ENCODE peak calls at places on chromosome 17, in four cellular contexts. H is endothelial cell of umbilical vein, J is GM23338, B is lower lobe of right lung. G is an unnamed sample. For H3K4me1, the result is how much of the 10 kb centered on the place peaks cover.

GRCh38 chr17:17385502-17385901 is 82.3 kb downstream of the NT5M start:
- DNase-seq in H (no peak), J (no peak), B (no peak), G (no peak)

GRCh38 chr17:6596076-6596475 is 39.7 kb upstream of the PITPNM3 start:
- DNase-seq in H (no peak), J (no peak), B (no peak), G (no peak)

GRCh38 chr17:42276359-42276608 is at the start of gene STAT5B:
- DNase-seq in H (peak), J (peak), B (peak), G (no peak)

GRCh38 chr17:65530158-65530984 is 31.1 kb downstream of the AXIN2 start:
- DNase-seq in H (no peak), J (no peak), B (no peak), G (no peak)

GRCh38 chr17:74345433-74346241 is 16.0 kb downstream of the BTBD17 start:
- DNase-seq in H (peak), J (no peak), B (no peak), G (no peak)

GRCh38 chr17:74812109-74812864 is 36.1 kb upstream of the NAT9 start:
- DNase-seq in H (no peak), J (no peak), B (no peak), G (no peak)

GRCh38 chr17:27519550-27519949 is 63.3 kb downstream of the KSR1 start:
- DNase-seq in H (no peak), J (no peak), B (no peak), G (no peak)

GRCh38 chr17:7228920-7229319 is 5.4 kb downstream of the DVL2 start:
- DNase-seq in H (no peak), J (no peak), B (no peak), G (no peak)

GRCh38 chr17:68595986-68596385 is 5.2 kb downstream of the FAM20A start:
- DNase-seq in H (no peak), J (no peak), B (no peak), G (no peak)

GRCh38 chr17:29054835-29055234 is 11.9 kb downstream of the PIPOX start:
- DNase-seq in H (no peak), J (no peak), B (no peak), G (no peak)

GRCh38 chr17:7404737-7405412 is 978 bp upstream of the TMEM256 start:
- DNase-seq in H (peak), J (peak), B (peak), G (peak)

GRCh38 chr17:62064029-62064790 is 868 bp downstream of the MED13 start:
- DNase-seq in H (peak), J (no peak), B (no peak), G (no peak)

GRCh38 chr17:14873540-14873939 is 391.6 kb downstream of the PMP22 start:
- DNase-seq in H (no peak), J (no peak), B (no peak), G (no peak)

GRCh38 chr17:47621293-47622178 is 28.2 kb upstream of the KPNB1 start:
- DNase-seq in H (peak), J (peak), B (no peak), G (peak)

GRCh38 chr17:59488805-59489204 is 76.6 kb upstream of the DHX40 start:
- DNase-seq in H (no peak), J (no peak), B (no peak), G (no peak)

GRCh38 chr17:82433560-82434215 is 15.3 kb upstream of the OGFOD3 start:
- DNase-seq in H (no peak), J (no peak), B (no peak), G (no peak)

GRCh38 chr17:81050645-81051625 is 16.0 kb downstream of the BAIAP2 start:
- DNase-seq in H (no peak), J (no peak), B (no peak), G (peak)

GRCh38 chr17:75346906-75347305 is 57.7 kb upstream of the SLC25A19 start:
- DNase-seq in H (no peak), J (peak), B (no peak), G (no peak)

GRCh38 chr17:41907633-41908539 is 10.9 kb downstream of the ACLY start:
- DNase-seq in H (no peak), J (no peak), B (no peak), G (no peak)

GRCh38 chr17:29826045-29826692 is 103.9 kb downstream of the SSH2 start:
- DNase-seq in H (no peak), J (no peak), B (no peak), G (no peak)

GRCh38 chr17:77366558-77367245 is 225.9 kb downstream of the SEC14L1 start:
- DNase-seq in H (no peak), J (no peak), B (no peak), G (peak)
- H3K4me1 ChIP-seq in H (under half), J (under half), B (half or more), G (half or more)

GRCh38 chr17:9237053-9237410 is 215.7 kb downstream of the NTN1 start:
- DNase-seq in H (no peak), J (no peak), B (no peak), G (no peak)
- H3K27ac ChIP-seq in H (no peak), J (no peak), B (no peak), G (no peak)

DNA sequence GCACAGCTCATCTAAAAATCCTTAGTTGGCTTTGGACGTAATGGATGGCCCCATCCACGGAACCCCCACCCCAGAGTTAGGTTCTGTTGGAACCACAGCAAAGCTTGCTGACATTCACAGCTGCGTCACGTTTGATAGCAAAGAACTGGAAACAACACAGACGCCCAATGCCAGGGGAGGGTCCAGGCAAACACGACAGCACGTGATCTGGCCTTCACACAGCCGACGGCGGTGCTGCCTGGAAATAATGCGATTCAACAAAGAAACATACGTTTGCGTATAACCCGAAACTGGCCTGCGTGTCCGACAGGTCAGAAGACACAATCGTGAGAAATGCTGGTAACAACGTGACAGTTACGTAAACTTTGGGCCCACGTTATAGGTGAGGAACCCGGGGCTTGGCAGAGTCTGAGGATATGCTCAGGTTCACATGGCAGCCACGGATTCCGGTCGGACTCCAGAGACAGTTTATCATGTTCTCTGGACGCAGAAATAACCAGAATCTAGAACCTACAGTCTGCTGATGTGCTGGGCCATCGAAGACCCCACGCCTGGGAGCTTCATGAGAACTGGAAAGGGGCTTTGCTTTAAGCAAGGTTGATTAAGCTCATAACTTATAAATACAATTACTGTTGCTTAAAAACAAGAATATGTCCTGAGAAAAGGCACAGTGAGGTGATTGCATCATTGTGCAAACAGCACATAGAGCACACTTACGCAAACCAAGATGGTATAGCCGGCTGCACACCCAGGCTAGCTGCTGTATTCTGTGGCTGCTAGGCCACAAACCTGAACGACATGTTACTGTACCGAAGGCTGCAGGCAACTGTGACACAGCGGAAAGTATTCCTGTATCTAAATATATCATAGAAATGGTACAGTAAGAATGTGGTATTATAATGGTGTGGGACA is 70.4 kb downstream of the RPH3AL start:
- DNase-seq in H (no peak), J (no peak), B (peak), G (no peak)
- H3K4me1 ChIP-seq in H (under half), J (under half), B (under half), G (under half)

DNA sequence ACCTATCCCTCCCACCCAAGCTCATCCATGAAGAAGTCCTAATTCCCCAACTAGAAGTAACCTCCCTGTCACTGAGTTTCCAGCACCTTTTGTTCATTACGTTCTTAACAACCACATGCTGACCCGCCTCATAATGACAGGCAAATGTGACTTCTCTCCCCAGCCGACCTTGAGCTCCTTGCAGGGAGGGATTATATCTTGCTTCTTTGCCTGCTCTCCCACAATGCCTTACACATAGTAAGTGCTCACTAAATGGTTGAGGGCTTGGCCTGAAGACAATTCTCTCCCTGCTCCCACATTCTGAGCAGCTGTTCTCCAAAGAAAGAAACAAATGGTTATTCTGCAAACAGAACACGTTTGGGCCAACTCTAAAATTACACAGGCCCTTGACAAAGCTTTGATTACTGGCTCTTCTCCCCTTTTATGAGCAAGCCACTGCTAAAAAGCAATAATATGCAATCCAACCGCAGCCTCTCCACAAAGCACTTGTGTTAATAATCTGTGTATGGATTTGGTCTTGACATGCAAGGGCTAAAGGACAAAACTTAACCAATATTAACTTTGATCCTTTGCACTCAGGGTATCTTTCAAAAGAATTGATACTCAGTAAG is 23.2 kb downstream of the SLC39A11 start:
- DNase-seq in H (no peak), J (no peak), B (no peak), G (no peak)
- H3K27ac ChIP-seq in H (no peak), J (no peak), B (no peak), G (no peak)

GRCh38 chr17:40540448-40540847 is 24.8 kb downstream of the CCR7 start:
- DNase-seq in H (no peak), J (no peak), B (no peak), G (no peak)

GRCh38 chr17:40538019-40538935 is 27.0 kb downstream of the CCR7 start:
- DNase-seq in H (no peak), J (no peak), B (peak), G (no peak)

GRCh38 chr17:40538936-40539705 is 26.2 kb downstream of the CCR7 start:
- DNase-seq in H (peak), J (no peak), B (no peak), G (no peak)

GRCh38 chr17:40541060-40541872 is 24.0 kb downstream of the CCR7 start:
- DNase-seq in H (no peak), J (no peak), B (no peak), G (no peak)

GRCh38 chr17:40539711-40540411 is 25.4 kb downstream of the CCR7 start:
- DNase-seq in H (no peak), J (no peak), B (no peak), G (no peak)
- H3K4me1 ChIP-seq in H (under half), J (under half), B (half or more), G (under half)

GRCh38 chr17:57915532-57915931 is 39.7 kb downstream of the CUEDC1 start:
- DNase-seq in H (no peak), J (no peak), B (no peak), G (no peak)
- H3K27ac ChIP-seq in H (no peak), J (peak), B (peak), G (no peak)

GRCh38 chr17:78762007-78762406 is 20.1 kb downstream of the CYTH1 start:
- DNase-seq in H (peak), J (no peak), B (no peak), G (no peak)
- H3K4me1 ChIP-seq in H (under half), J (under half), B (half or more), G (under half)

GRCh38 chr17:67474081-67474661 is 97.1 kb downstream of the PITPNC1 start:
- DNase-seq in H (peak), J (peak), B (no peak), G (no peak)
- H3K27ac ChIP-seq in H (no peak), J (peak), B (peak), G (no peak)

GRCh38 chr17:63702616-63703015 is 2.7 kb upstream of the LIMD2 start:
- DNase-seq in H (no peak), J (no peak), B (no peak), G (no peak)
- H3K4me1 ChIP-seq in H (under half), J (under half), B (under half), G (under half)

DNA sequence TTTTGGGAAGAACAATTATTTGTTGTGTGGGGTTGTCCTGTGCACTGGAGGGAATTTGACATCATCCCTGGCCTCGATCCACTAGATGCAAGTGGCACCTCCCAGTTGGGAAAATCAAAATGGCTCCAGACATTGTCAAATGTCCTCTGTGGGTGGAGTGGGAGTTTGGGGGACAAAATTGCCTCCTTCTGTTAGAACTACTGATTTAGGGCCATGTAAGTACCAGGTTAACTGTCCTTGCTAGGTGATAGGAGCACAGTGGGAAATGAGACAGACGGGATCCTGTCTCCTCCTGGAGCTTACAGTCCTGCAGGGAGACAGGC is 56.8 kb downstream of the ARHGAP23 start:
- DNase-seq in H (no peak), J (no peak), B (no peak), G (no peak)
- H3K27ac ChIP-seq in H (no peak), J (no peak), B (peak), G (no peak)